ENCODE peak calls at places on chromosomes 1 and 21, in eight cellular contexts. M is kidney glomerular epithelial cell; E is astrocyte of the hippocampus; V is ascending aorta; O is EL; Q is activated CD4-positive, alpha-beta T cell treated with anti-CD3 and anti-CD28 coated beads for 24 hours; C is T-cell; T is effector memory CD4-positive, alpha-beta T cell. U is an unnamed sample.

GRCh38 chr1:10980094-10980577 is 32.3 kb upstream of the TARDBP start:
- DNase-seq in M (peak), E (peak), V (peak), O (peak), Q (no peak), C (no peak), T (no peak), U (peak)

GRCh38 chr1:173868266-173869107 is at the start of gene ZBTB37:
- DNase-seq in M (peak), E (peak), V (peak), O (no peak), Q (peak), C (peak), T (peak), U (peak)

GRCh38 chr21:44531606-44532128 is 8.3 kb downstream of the KRTAP10-1 start:
- DNase-seq in M (no peak), E (no peak), V (no peak), O (no peak), Q (no peak), C (no peak), T (no peak), U (no peak)

GRCh38 chr1:159928491-159929050 is 3.3 kb upstream of the TAGLN2 start:
- DNase-seq in M (no peak), E (no peak), V (no peak), O (no peak), Q (no peak), C (no peak), T (no peak), U (no peak)

GRCh38 chr21:37878946-37879660 is 37.2 kb downstream of the KCNJ6 start:
- DNase-seq in M (peak), E (peak), V (no peak), O (peak), Q (no peak), C (no peak), T (no peak), U (peak)

GRCh38 chr1:16172964-16173446 is 17.1 kb upstream of the EPHA2 start:
- DNase-seq in M (peak), E (peak), V (no peak), O (peak), Q (no peak), C (no peak), T (no peak), U (no peak)

GRCh38 chr1:22132517-22133235 is 10.2 kb downstream of the WNT4 start:
- DNase-seq in M (peak), E (peak), V (no peak), O (peak), Q (no peak), C (no peak), T (no peak), U (peak)

GRCh38 chr1:42941640-42942330 is 16.9 kb downstream of the SLC2A1 start:
- DNase-seq in M (peak), E (peak), V (peak), O (peak), Q (no peak), C (no peak), T (no peak), U (peak)

GRCh38 chr21:36337099-36337509 is 17.1 kb downstream of the MORC3 start:
- DNase-seq in M (no peak), E (peak), V (no peak), O (peak), Q (no peak), C (no peak), T (no peak), U (peak)

GRCh38 chr1:20233866-20234265 is 47.5 kb upstream of the PLA2G2C start:
- DNase-seq in M (no peak), E (no peak), V (no peak), O (no peak), Q (no peak), C (no peak), T (no peak), U (no peak)

GRCh38 chr1:154730251-154730650 is 122.3 kb upstream of the ADAR start:
- DNase-seq in M (peak), E (peak), V (no peak), O (peak), Q (no peak), C (no peak), T (no peak), U (peak)

GRCh38 chr1:15617874-15618684 is 821 bp downstream of the DDI2 start:
- DNase-seq in M (peak), E (peak), V (no peak), O (peak), Q (peak), C (no peak), T (no peak), U (peak)

GRCh38 chr1:147726161-147726560 is 34.2 kb downstream of the GJA5 start:
- DNase-seq in M (no peak), E (no peak), V (no peak), O (no peak), Q (no peak), C (no peak), T (no peak), U (no peak)

GRCh38 chr1:167955915-167956314 is 19.0 kb upstream of the MPC2 start:
- DNase-seq in M (peak), E (no peak), V (no peak), O (peak), Q (no peak), C (no peak), T (no peak), U (no peak)

GRCh38 chr1:3827813-3828307 is 29.2 kb downstream of the CEP104 start:
- DNase-seq in M (no peak), E (no peak), V (no peak), O (peak), Q (no peak), C (no peak), T (no peak), U (no peak)

GRCh38 chr1:232486454-232487202 is 143.3 kb downstream of the SIPA1L2 start:
- DNase-seq in M (peak), E (peak), V (no peak), O (no peak), Q (no peak), C (no peak), T (no peak), U (no peak)

GRCh38 chr21:20997633-20998455 is at the start of gene NCAM2:
- DNase-seq in M (no peak), E (peak), V (no peak), O (peak), Q (peak), C (peak), T (peak), U (peak)

GRCh38 chr1:33349081-33349759 is 28.3 kb upstream of the A3GALT2 start:
- DNase-seq in M (no peak), E (peak), V (no peak), O (peak), Q (peak), C (peak), T (peak), U (peak)

U was measured in AG20443.